ENCODE peak calls at places on chromosomes 4 and X, in seven cellular contexts. One of them, this sample, is unnamed.

GRCh38 chr4:338759-339097 is 1.1 kb downstream of the ZNF141 start:
- DNase-seq in NCI-H510A: no peak
- DNase-seq in astrocyte of the spinal cord: no peak
- DNase-seq in Peyer's patch: no peak
- DNase-seq in activated CD4-positive, alpha-beta T cell treated with anti-CD3 and anti-CD28 coated beads for 24 hours: no peak
- DNase-seq in nucleus accumbens: no peak
- DNase-seq in SW480: no peak
- DNase-seq in this sample: peak; percentile 32

GRCh38 chrX:23736030-23736429 is 7.0 kb downstream of the ACOT9 start:
- DNase-seq in NCI-H510A: no peak
- DNase-seq in astrocyte of the spinal cord: no peak
- DNase-seq in Peyer's patch: no peak
- DNase-seq in activated CD4-positive, alpha-beta T cell treated with anti-CD3 and anti-CD28 coated beads for 24 hours: no peak
- DNase-seq in nucleus accumbens: no peak
- DNase-seq in SW480: no peak
- DNase-seq in this sample: no peak

GRCh38 chr4:8688041-8688907 is 95.7 kb downstream of the CPZ start:
- DNase-seq in NCI-H510A: no peak
- DNase-seq in astrocyte of the spinal cord: no peak
- DNase-seq in Peyer's patch: no peak
- DNase-seq in activated CD4-positive, alpha-beta T cell treated with anti-CD3 and anti-CD28 coated beads for 24 hours: no peak
- DNase-seq in nucleus accumbens: no peak
- DNase-seq in SW480: no peak
- DNase-seq in this sample: no peak

GRCh38 chr4:38601244-38601915 is 62.6 kb upstream of the KLF3 start:
- DNase-seq in NCI-H510A: peak; percentile 33
- DNase-seq in astrocyte of the spinal cord: peak; percentile 50
- DNase-seq in Peyer's patch: no peak
- DNase-seq in activated CD4-positive, alpha-beta T cell treated with anti-CD3 and anti-CD28 coated beads for 24 hours: no peak
- DNase-seq in nucleus accumbens: no peak
- DNase-seq in SW480: no peak
- DNase-seq in this sample: no peak

GRCh38 chrX:38999967-39000745 is 198.9 kb downstream of the MID1IP1 start:
- DNase-seq in NCI-H510A: no peak
- DNase-seq in astrocyte of the spinal cord: no peak
- DNase-seq in Peyer's patch: no peak
- DNase-seq in activated CD4-positive, alpha-beta T cell treated with anti-CD3 and anti-CD28 coated beads for 24 hours: no peak
- DNase-seq in nucleus accumbens: no peak
- DNase-seq in SW480: no peak
- DNase-seq in this sample: no peak

GRCh38 chrX:65883556-65883955 is 156.3 kb downstream of the VSIG4 start:
- DNase-seq in NCI-H510A: no peak
- DNase-seq in astrocyte of the spinal cord: no peak
- DNase-seq in Peyer's patch: no peak
- DNase-seq in activated CD4-positive, alpha-beta T cell treated with anti-CD3 and anti-CD28 coated beads for 24 hours: no peak
- DNase-seq in nucleus accumbens: no peak
- DNase-seq in SW480: no peak
- DNase-seq in this sample: no peak

GRCh38 chr4:149264093-149264733 is 551.4 kb downstream of the IQCM start:
- DNase-seq in NCI-H510A: peak; percentile 0
- DNase-seq in astrocyte of the spinal cord: peak; percentile 59
- DNase-seq in Peyer's patch: no peak
- DNase-seq in activated CD4-positive, alpha-beta T cell treated with anti-CD3 and anti-CD28 coated beads for 24 hours: no peak
- DNase-seq in nucleus accumbens: no peak
- DNase-seq in SW480: peak; percentile 45
- DNase-seq in this sample: no peak

GRCh38 chr4:78058591-78059523 is 1.7 kb downstream of the FRAS1 start:
- DNase-seq in NCI-H510A: peak; percentile 40
- DNase-seq in astrocyte of the spinal cord: peak; percentile 29
- DNase-seq in Peyer's patch: no peak
- DNase-seq in activated CD4-positive, alpha-beta T cell treated with anti-CD3 and anti-CD28 coated beads for 24 hours: no peak
- DNase-seq in nucleus accumbens: no peak
- DNase-seq in SW480: peak; percentile 45
- DNase-seq in this sample: peak; percentile 60

GRCh38 chrX:107574711-107575110 is 53.6 kb upstream of the PRPS1 start:
- DNase-seq in NCI-H510A: no peak
- DNase-seq in astrocyte of the spinal cord: peak; percentile 62
- DNase-seq in Peyer's patch: no peak
- DNase-seq in activated CD4-positive, alpha-beta T cell treated with anti-CD3 and anti-CD28 coated beads for 24 hours: no peak
- DNase-seq in nucleus accumbens: no peak
- DNase-seq in SW480: no peak
- DNase-seq in this sample: no peak

This sample was measured in mucosa of descending colon.